ENCODE peak calls at places on chromosomes 2 and 18, in seven cellular contexts. E, G, N, U, Y, V and O are unnamed samples.

GRCh38 chr2:230512955-230513748 is 97.2 kb downstream of the SP100 start:
- DNase-seq in E (no peak), G (no peak), N (no peak), U (no peak), Y (no peak), V (no peak), O (no peak)

GRCh38 chr2:46239847-46240181 is 57.4 kb upstream of the EPAS1 start:
- DNase-seq in E (no peak), G (no peak), N (no peak), U (no peak), Y (no peak), V (no peak), O (no peak)

GRCh38 chr2:120346034-120346666 is at the start of gene INHBB:
- DNase-seq in E (no peak), G (no peak), N (no peak), U (no peak), Y (no peak), V (no peak), O (no peak)

GRCh38 chr2:84939426-84940087 is 31.4 kb upstream of the KCMF1 start:
- DNase-seq in E (no peak), G (no peak), N (peak), U (no peak), Y (no peak), V (peak), O (no peak)

GRCh38 chr2:25257032-25257455 is 84.7 kb downstream of the DNMT3A start:
- DNase-seq in E (peak), G (no peak), N (no peak), U (no peak), Y (no peak), V (peak), O (peak)

GRCh38 chr18:75068682-75069435 is 140.1 kb downstream of the PTGR3 start:
- DNase-seq in E (no peak), G (no peak), N (no peak), U (no peak), Y (no peak), V (no peak), O (no peak)

GRCh38 chr2:74516070-74516633 is 1.9 kb downstream of the TLX2 start:
- DNase-seq in E (peak), G (peak), N (peak), U (peak), Y (no peak), V (peak), O (peak)

GRCh38 chr18:74498712-74499629 is 2.8 kb downstream of the CNDP2 start:
- DNase-seq in E (no peak), G (peak), N (peak), U (no peak), Y (no peak), V (peak), O (peak)

GRCh38 chr2:68741238-68741637 is 6.6 kb downstream of the ARHGAP25 start:
- DNase-seq in E (no peak), G (no peak), N (no peak), U (no peak), Y (no peak), V (no peak), O (no peak)

GRCh38 chr2:17610521-17610920 is 70.0 kb downstream of the VSNL1 start:
- DNase-seq in E (peak), G (no peak), N (no peak), U (no peak), Y (no peak), V (no peak), O (no peak)

GRCh38 chr2:184067502-184067901 is 530.8 kb upstream of the ZNF804A start:
- DNase-seq in E (no peak), G (no peak), N (no peak), U (no peak), Y (no peak), V (no peak), O (no peak)

GRCh38 chr2:152370783-152371182 is 35.8 kb downstream of the FMNL2 start:
- DNase-seq in E (no peak), G (no peak), N (no peak), U (no peak), Y (no peak), V (no peak), O (peak)

GRCh38 chr18:39057423-39058057 is 1491.9 kb upstream of the CELF4 start:
- DNase-seq in E (no peak), G (no peak), N (no peak), U (no peak), Y (peak), V (no peak), O (no peak)

GRCh38 chr2:195498176-195498575 is 158.8 kb upstream of the SLC39A10 start:
- DNase-seq in E (peak), G (no peak), N (peak), U (no peak), Y (no peak), V (peak), O (peak)

GRCh38 chr2:209463835-209464234 is 40.0 kb downstream of the MAP2 start:
- DNase-seq in E (no peak), G (no peak), N (no peak), U (no peak), Y (no peak), V (no peak), O (no peak)

GRCh38 chr2:147033046-147033445 is 811.8 kb upstream of the ACVR2A start:
- DNase-seq in E (no peak), G (no peak), N (no peak), U (no peak), Y (peak), V (no peak), O (peak)

GRCh38 chr2:60819155-60819862 is 62.1 kb upstream of the REL start:
- DNase-seq in E (no peak), G (no peak), N (peak), U (no peak), Y (no peak), V (peak), O (no peak)

GRCh38 chr2:98036349-98037000 is 40.7 kb upstream of the TMEM131 start:
- DNase-seq in E (no peak), G (no peak), N (peak), U (no peak), Y (no peak), V (peak), O (no peak)

GRCh38 chr2:157936464-157936863 is 60.3 kb upstream of the ACVR1 start:
- DNase-seq in E (no peak), G (no peak), N (no peak), U (no peak), Y (no peak), V (no peak), O (no peak)

GRCh38 chr18:49677762-49678398 is 116.0 kb downstream of the LIPG start:
- DNase-seq in E (no peak), G (no peak), N (no peak), U (no peak), Y (no peak), V (no peak), O (no peak)

GRCh38 chr2:173866858-173867620 is 98.1 kb downstream of the SP3 start:
- DNase-seq in E (no peak), G (no peak), N (no peak), U (no peak), Y (no peak), V (no peak), O (no peak)

GRCh38 chr18:59733411-59733810 is 36.2 kb upstream of the CCBE1 start:
- DNase-seq in E (no peak), G (no peak), N (no peak), U (no peak), Y (no peak), V (no peak), O (peak)

GRCh38 chr18:49768051-49768391 is 45.3 kb downstream of the ACAA2 start:
- DNase-seq in E (peak), G (peak), N (peak), U (peak), Y (peak), V (peak), O (peak)

GRCh38 chr2:128786800-128787478 is 468.3 kb upstream of the HS6ST1 start:
- DNase-seq in E (no peak), G (no peak), N (no peak), U (no peak), Y (peak), V (no peak), O (no peak)

GRCh38 chr2:133486706-133487305 is 81.5 kb downstream of the NCKAP5 start:
- DNase-seq in E (no peak), G (no peak), N (no peak), U (no peak), Y (no peak), V (no peak), O (no peak)

GRCh38 chr2:38808677-38809076 is 30.7 kb downstream of the GEMIN6 start:
- DNase-seq in E (no peak), G (no peak), N (no peak), U (no peak), Y (no peak), V (no peak), O (no peak)

GRCh38 chr2:197195591-197195990 is 115.0 kb downstream of the ANKRD44 start:
- DNase-seq in E (no peak), G (no peak), N (no peak), U (no peak), Y (no peak), V (no peak), O (no peak)

GRCh38 chr2:57842531-57842930 is 204.1 kb upstream of the VRK2 start:
- DNase-seq in E (no peak), G (no peak), N (no peak), U (no peak), Y (peak), V (no peak), O (peak)

GRCh38 chr18:1094408-1094807 is 189.7 kb downstream of the ADCYAP1 start:
- DNase-seq in E (no peak), G (no peak), N (no peak), U (no peak), Y (peak), V (no peak), O (no peak)

GRCh38 chr2:16385341-16385740 is 280.3 kb downstream of the CYRIA start:
- DNase-seq in E (no peak), G (no peak), N (no peak), U (no peak), Y (no peak), V (no peak), O (no peak)

GRCh38 chr2:48900321-48901014 is 144.9 kb upstream of the LHCGR start:
- DNase-seq in E (no peak), G (no peak), N (no peak), U (no peak), Y (no peak), V (no peak), O (no peak)

GRCh38 chr2:75403991-75404428 is 156.7 kb downstream of the EVA1A start:
- DNase-seq in E (no peak), G (peak), N (no peak), U (no peak), Y (peak), V (no peak), O (peak)

GRCh38 chr2:194087569-194087968 is 1569.5 kb upstream of the SLC39A10 start:
- DNase-seq in E (no peak), G (no peak), N (no peak), U (no peak), Y (no peak), V (no peak), O (no peak)

GRCh38 chr2:99754215-99754614 is 264.4 kb upstream of the REV1 start:
- DNase-seq in E (no peak), G (no peak), N (no peak), U (no peak), Y (no peak), V (no peak), O (peak)

GRCh38 chr2:242034996-242035814 is 165.7 kb downstream of the RTP5 start:
- DNase-seq in E (peak), G (no peak), N (peak), U (peak), Y (no peak), V (peak), O (no peak)

GRCh38 chr2:208359632-208359986 is 47.0 kb upstream of the PTH2R start:
- DNase-seq in E (no peak), G (peak), N (no peak), U (no peak), Y (no peak), V (no peak), O (no peak)

GRCh38 chr2:28088970-28089369 is 198.4 kb downstream of the BABAM2 start:
- DNase-seq in E (no peak), G (no peak), N (no peak), U (no peak), Y (no peak), V (no peak), O (no peak)

GRCh38 chr2:50607746-50608145 is 424.2 kb downstream of the NRXN1 start:
- DNase-seq in E (no peak), G (no peak), N (no peak), U (no peak), Y (no peak), V (no peak), O (no peak)

DNA sequence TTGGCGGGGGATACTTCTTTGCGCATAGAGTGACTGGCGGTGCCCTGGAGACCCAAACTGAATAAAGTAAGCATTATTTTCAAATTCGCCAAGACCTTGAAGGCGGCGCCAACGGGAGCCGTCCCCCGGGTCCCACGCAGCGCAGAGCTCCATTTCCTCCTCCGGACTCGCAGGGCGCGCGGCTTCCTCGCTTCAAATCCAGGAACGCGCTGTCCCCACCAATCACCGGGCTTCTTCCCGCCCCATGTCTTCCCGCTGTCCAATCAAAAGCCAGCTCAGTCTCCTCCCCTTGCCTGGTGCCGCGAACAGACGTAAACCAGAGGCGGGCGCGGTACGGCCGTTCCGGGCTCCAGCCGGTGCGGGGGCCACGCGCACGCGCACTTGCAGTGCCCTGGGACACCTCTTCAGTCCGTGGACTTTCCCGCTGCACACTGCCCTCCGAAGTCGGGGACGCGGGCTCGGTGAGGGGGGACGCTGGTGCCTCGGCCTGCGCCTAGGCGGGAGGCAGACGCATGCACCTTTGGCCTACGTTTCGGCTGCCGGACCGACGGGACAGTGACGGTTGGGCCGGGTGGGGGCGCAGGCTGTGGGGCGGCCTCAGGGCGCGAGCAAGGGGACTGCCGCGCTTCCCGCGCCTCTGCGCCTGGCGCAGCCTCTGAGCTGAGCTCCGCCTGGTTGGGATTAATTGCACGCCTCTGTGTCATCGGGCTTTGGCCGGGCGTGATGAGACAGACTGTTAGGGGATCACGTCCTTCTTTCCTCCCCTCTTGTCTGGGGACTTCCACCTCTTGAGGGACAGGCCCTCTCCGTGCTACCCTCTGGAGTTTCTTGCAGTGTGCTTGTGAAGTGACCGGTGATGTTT is at the start of gene CEP192:
- DNase-seq in E (peak), G (peak), N (peak), U (peak), Y (peak), V (peak), O (peak)
- TF ChIP-seq CTCF in E (no peak), G (no peak), N (no peak), U (peak), Y (no peak), V (no peak), O (peak)

GRCh38 chr2:201965550-201965949 is 68.1 kb upstream of the FZD7 start:
- DNase-seq in E (no peak), G (no peak), N (no peak), U (no peak), Y (no peak), V (no peak), O (no peak)
- TF ChIP-seq CTCF in E (no peak), G (peak), N (no peak), U (no peak), Y (no peak), V (no peak), O (peak)

GRCh38 chr2:21559354-21559753 is 435.6 kb downstream of the TDRD15 start:
- DNase-seq in E (no peak), G (no peak), N (no peak), U (no peak), Y (no peak), V (no peak), O (no peak)

GRCh38 chr2:21561965-21562364 is 438.2 kb downstream of the TDRD15 start:
- DNase-seq in E (no peak), G (no peak), N (no peak), U (no peak), Y (no peak), V (no peak), O (no peak)
- TF ChIP-seq CTCF in E (no peak), G (no peak), N (no peak), U (no peak), Y (no peak), V (no peak), O (no peak)

GRCh38 chr2:96320326-96321229 is 4.5 kb upstream of the ITPRIPL1 start:
- DNase-seq in E (no peak), G (no peak), N (no peak), U (no peak), Y (no peak), V (no peak), O (no peak)

GRCh38 chr2:96323849-96324248 is 1.3 kb upstream of the ITPRIPL1 start:
- DNase-seq in E (no peak), G (no peak), N (no peak), U (no peak), Y (no peak), V (no peak), O (no peak)

GRCh38 chr2:96318723-96319122 is 6.4 kb upstream of the ITPRIPL1 start:
- DNase-seq in E (no peak), G (no peak), N (no peak), U (no peak), Y (no peak), V (no peak), O (no peak)

GRCh38 chr2:96319396-96319795 is 5.7 kb upstream of the ITPRIPL1 start:
- DNase-seq in E (no peak), G (no peak), N (no peak), U (no peak), Y (no peak), V (no peak), O (no peak)

GRCh38 chr2:96321230-96322103 is 3.6 kb upstream of the ITPRIPL1 start:
- DNase-seq in E (peak), G (peak), N (peak), U (peak), Y (no peak), V (peak), O (peak)
- TF ChIP-seq CTCF in E (no peak), G (no peak), N (no peak), U (no peak), Y (no peak), V (no peak), O (no peak)

GRCh38 chr2:3805120-3805519 is 101.7 kb downstream of the DCDC2C start:
- DNase-seq in E (peak), G (peak), N (no peak), U (no peak), Y (no peak), V (no peak), O (no peak)

GRCh38 chr2:3806730-3807129 is 103.4 kb downstream of the DCDC2C start:
- DNase-seq in E (no peak), G (no peak), N (no peak), U (no peak), Y (no peak), V (no peak), O (no peak)

GRCh38 chr2:3801506-3801905 is 98.1 kb downstream of the DCDC2C start:
- DNase-seq in E (no peak), G (no peak), N (no peak), U (no peak), Y (no peak), V (no peak), O (no peak)
- TF ChIP-seq CTCF in E (no peak), G (no peak), N (no peak), U (no peak), Y (no peak), V (no peak), O (no peak)

DNA sequence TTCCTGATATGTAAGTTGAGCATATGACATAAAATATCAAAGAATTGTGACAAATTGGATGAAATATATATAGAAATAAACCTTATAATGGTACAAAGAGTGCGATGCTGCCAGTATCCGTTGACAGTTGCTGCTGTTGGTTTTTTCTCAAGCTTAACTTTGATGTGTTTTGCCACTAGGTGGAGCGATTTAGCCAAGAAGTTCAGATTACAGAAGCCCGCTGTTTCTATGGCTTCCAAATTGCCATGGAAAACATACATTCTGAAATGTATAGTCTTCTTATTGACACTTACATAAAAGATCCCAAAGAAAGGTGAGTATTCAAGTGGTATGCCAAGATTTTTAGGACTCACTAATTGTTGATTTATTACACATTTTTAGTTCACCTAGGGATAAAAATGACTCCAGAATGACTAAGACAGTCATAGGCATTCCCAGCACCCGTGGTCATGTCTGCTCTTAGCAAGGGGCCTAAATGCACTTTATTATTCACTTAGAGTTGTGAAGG is 2.1 kb downstream of the RRM2 start:
- DNase-seq in E (no peak), G (no peak), N (no peak), U (no peak), Y (peak), V (peak), O (peak)
- TF ChIP-seq CTCF in E (peak), G (peak), N (peak), U (peak), Y (peak), V (peak), O (peak)

GRCh38 chr2:237876951-237877491 is 17.6 kb downstream of the RAMP1 start:
- DNase-seq in E (peak), G (no peak), N (no peak), U (no peak), Y (no peak), V (no peak), O (no peak)
- TF ChIP-seq CTCF in E (no peak), G (no peak), N (no peak), U (no peak), Y (no peak), V (no peak), O (no peak)

GRCh38 chr2:160429248-160430000 is 64.2 kb downstream of the RBMS1 start:
- DNase-seq in E (no peak), G (peak), N (no peak), U (no peak), Y (peak), V (no peak), O (peak)
- TF ChIP-seq CTCF in E (peak), G (peak), N (peak), U (peak), Y (no peak), V (peak), O (peak)

GRCh38 chr2:189700681-189701080 is 26.2 kb downstream of the ANKAR start:
- DNase-seq in E (no peak), G (no peak), N (no peak), U (no peak), Y (no peak), V (no peak), O (no peak)

GRCh38 chr2:189696223-189696622 is 21.8 kb downstream of the ANKAR start:
- DNase-seq in E (no peak), G (no peak), N (no peak), U (no peak), Y (no peak), V (no peak), O (no peak)

GRCh38 chr2:189698020-189698887 is 23.8 kb downstream of the ANKAR start:
- DNase-seq in E (peak), G (peak), N (peak), U (no peak), Y (peak), V (peak), O (peak)

GRCh38 chr2:189702071-189702470 is 27.6 kb downstream of the ANKAR start:
- DNase-seq in E (no peak), G (no peak), N (no peak), U (no peak), Y (no peak), V (no peak), O (peak)
- TF ChIP-seq CTCF in E (no peak), G (no peak), N (no peak), U (peak), Y (peak), V (no peak), O (peak)

GRCh38 chr2:240795916-240796510 is 24.0 kb downstream of the KIF1A start:
- DNase-seq in E (no peak), G (no peak), N (no peak), U (no peak), Y (no peak), V (no peak), O (no peak)
- TF ChIP-seq CTCF in E (no peak), G (no peak), N (no peak), U (no peak), Y (no peak), V (no peak), O (no peak)